ENCODE peak calls at places on chromosomes 7 and 10, in six cellular contexts. B is naive B cell, C is HuH-7, D is cardiac fibroblast, F is mesothelial cell of epicardium, G is hippocampal formation. Q is an unnamed sample.

GRCh38 chr10:100346351-100346764 is 675 bp upstream of the SCD start:
- DNase-seq in F (peak), G (peak), C (peak), B (peak), D (peak), Q (peak)

GRCh38 chr7:3370068-3370704 is 69.1 kb downstream of the SDK1 start:
- DNase-seq in G (no peak), C (no peak), F (no peak), B (no peak), D (no peak), Q (no peak)

GRCh38 chr10:5563991-5564536 is 39.3 kb downstream of the CALML3 start:
- DNase-seq in C (no peak), B (no peak), D (peak), G (no peak), F (no peak), Q (no peak)

GRCh38 chr10:34097682-34098081 is 717.4 kb downstream of the PARD3 start:
- DNase-seq in C (no peak), G (no peak), B (no peak), F (no peak), D (no peak), Q (no peak)

GRCh38 chr10:33802566-33802965 is 468.1 kb upstream of the NRP1 start:
- DNase-seq in F (no peak), B (no peak), G (no peak), C (no peak), D (no peak), Q (no peak)

GRCh38 chr7:130400120-130400572 is 19.9 kb downstream of the CPA1 start:
- DNase-seq in D (no peak), C (no peak), B (no peak), G (no peak), F (no peak), Q (no peak)

GRCh38 chr7:113209449-113210203 is 91.3 kb upstream of the SMIM30 start:
- DNase-seq in G (no peak), C (no peak), B (no peak), D (peak), F (no peak), Q (no peak)

GRCh38 chr10:59387951-59388431 is 25.6 kb upstream of the FAM13C start:
- DNase-seq in C (no peak), G (no peak), D (peak), B (no peak), F (no peak), Q (no peak)

GRCh38 chr10:104873161-104873560 is 232.1 kb downstream of the SORCS3 start:
- DNase-seq in C (no peak), B (no peak), F (no peak), D (no peak), G (no peak), Q (no peak)

GRCh38 chr10:88792656-88793055 is 9.9 kb upstream of the LIPM start:
- DNase-seq in C (peak), D (peak), F (no peak), B (no peak), G (peak), Q (no peak)

GRCh38 chr10:28202941-28203352 is 99.9 kb downstream of the MPP7 start:
- DNase-seq in F (no peak), B (no peak), G (no peak), C (no peak), D (no peak), Q (no peak)

GRCh38 chr10:782751-783648 is 93.5 kb upstream of the DIP2C start:
- DNase-seq in C (no peak), B (no peak), F (no peak), G (no peak), D (no peak), Q (no peak)

GRCh38 chr7:129786825-129787563 is 165.8 kb downstream of the UBE2H start:
- DNase-seq in F (no peak), G (no peak), D (no peak), B (no peak), C (no peak), Q (no peak)

GRCh38 chr7:159192761-159193453 is 48.2 kb upstream of the VIPR2 start:
- DNase-seq in G (no peak), C (no peak), B (no peak), D (no peak), F (no peak), Q (no peak)

GRCh38 chr10:121988361-121989324 is at the start of gene TACC2:
- DNase-seq in B (no peak), C (no peak), D (no peak), F (no peak), G (no peak), Q (peak)

GRCh38 chr7:117470777-117471176 is 9.0 kb upstream of the CFTR start:
- DNase-seq in G (no peak), C (no peak), D (no peak), B (no peak), F (no peak), Q (no peak)

GRCh38 chr7:84506151-84506550 is 311.6 kb upstream of the SEMA3A start:
- DNase-seq in F (no peak), B (no peak), D (no peak), C (no peak), G (no peak), Q (no peak)

GRCh38 chr10:70498970-70499828 is 20.6 kb downstream of the PALD1 start:
- DNase-seq in B (no peak), G (no peak), F (no peak), C (no peak), D (no peak), Q (no peak)

GRCh38 chr7:21526448-21526847 is 16.4 kb upstream of the DNAH11 start:
- DNase-seq in D (no peak), F (no peak), B (no peak), G (no peak), C (no peak), Q (no peak)

GRCh38 chr10:14648042-14648765 is 126.5 kb downstream of the FAM107B start:
- DNase-seq in B (peak), G (peak), F (no peak), C (no peak), D (peak), Q (no peak)

GRCh38 chr10:4830546-4830945 is 4.5 kb downstream of the AKR1E2 start:
- DNase-seq in G (no peak), F (no peak), B (no peak), D (no peak), C (no peak), Q (no peak)

GRCh38 chr10:77391605-77392235 is 245.9 kb downstream of the KCNMA1 start:
- DNase-seq in D (peak), C (peak), B (no peak), G (peak), F (peak), Q (peak)

GRCh38 chr7:98119257-98119918 is 12.7 kb downstream of the LMTK2 start:
- DNase-seq in G (no peak), B (no peak), F (no peak), D (peak), C (no peak), Q (peak)

GRCh38 chr10:11927746-11928145 is 104.6 kb downstream of the PROSER2 start:
- DNase-seq in C (no peak), B (no peak), F (no peak), G (no peak), D (no peak), Q (no peak)

GRCh38 chr10:75513292-75513691 is 81.9 kb downstream of the LRMDA start:
- DNase-seq in C (no peak), G (no peak), D (no peak), B (no peak), F (no peak), Q (no peak)

GRCh38 chr7:3579638-3580219 is 278.7 kb downstream of the SDK1 start:
- DNase-seq in B (no peak), G (no peak), C (no peak), D (no peak), F (no peak), Q (no peak)

GRCh38 chr7:477626-478220 is 41.9 kb downstream of the PDGFA start:
- DNase-seq in B (no peak), F (no peak), G (no peak), C (no peak), D (no peak), Q (no peak)

GRCh38 chr7:19107392-19108147 is 9.9 kb downstream of the TWIST1 start:
- DNase-seq in D (peak), B (no peak), G (no peak), C (no peak), F (no peak), Q (no peak)

GRCh38 chr7:114426824-114427223 is 12.2 kb downstream of the FOXP2 start:
- DNase-seq in B (no peak), F (no peak), C (no peak), D (peak), G (no peak), Q (no peak)

GRCh38 chr7:116210345-116211005 is at the start of gene TES:
- DNase-seq in F (peak), B (peak), G (no peak), C (peak), D (peak), Q (peak)

GRCh38 chr7:1457949-1458675 is 1.2 kb downstream of the MICALL2 start:
- DNase-seq in B (no peak), C (peak), D (no peak), G (no peak), F (no peak), Q (peak)

GRCh38 chr7:36474283-36475010 is 84.8 kb downstream of the ANLN start:
- DNase-seq in D (peak), B (no peak), F (no peak), G (no peak), C (no peak), Q (no peak)

GRCh38 chr7:102897211-102897621 is 15.6 kb upstream of the LRRC17 start:
- DNase-seq in F (no peak), B (no peak), D (no peak), G (no peak), C (no peak), Q (no peak)

GRCh38 chr7:94087664-94088352 is 83.7 kb upstream of the BET1 start:
- DNase-seq in G (peak), B (peak), D (peak), C (peak), F (no peak), Q (peak)

GRCh38 chr10:78914502-78915330 is 154.1 kb upstream of the ZMIZ1 start:
- DNase-seq in F (no peak), G (no peak), C (no peak), D (no peak), B (no peak), Q (no peak)

GRCh38 chr7:85135931-85136330 is 50.9 kb downstream of the SEMA3D start:
- DNase-seq in F (no peak), D (peak), G (no peak), C (no peak), B (no peak), Q (no peak)

GRCh38 chr7:20417260-20417659 is 86.6 kb downstream of the ITGB8 start:
- DNase-seq in C (no peak), D (no peak), B (no peak), F (no peak), G (no peak), Q (no peak)

GRCh38 chr7:149621776-149622175 is 124.2 kb upstream of the ZNF746 start:
- DNase-seq in B (no peak), D (no peak), G (no peak), C (no peak), F (no peak), Q (no peak)

GRCh38 chr7:28107960-28108359 is 72.6 kb downstream of the JAZF1 start:
- DNase-seq in D (peak), G (no peak), C (no peak), F (no peak), B (no peak), Q (no peak)

Q was measured in HepG2.